ENCODE peak calls at places on chromosomes 13 and 19, in nine cellular contexts. Y, A, I, K, G, V, R, T and Q are unnamed samples.

GRCh38 chr19:49004964-49005614 is 11.4 kb downstream of the RUVBL2 start:
- DNase-seq in R (no peak), G (no peak), K (no peak), I (no peak), T (no peak), Y (no peak), A (no peak), V (no peak), Q (no peak)

GRCh38 chr19:53007200-53008054 is 6.3 kb upstream of the ERVV-1 start:
- DNase-seq in G (no peak), V (no peak), R (no peak), I (peak), T (no peak), Y (no peak), K (no peak), A (no peak), Q (peak)

GRCh38 chr13:48818495-48818961 is 157.2 kb upstream of the FNDC3A start:
- DNase-seq in G (no peak), A (no peak), I (no peak), R (peak), Y (no peak), T (no peak), K (peak), V (no peak), Q (no peak)

GRCh38 chr13:44884076-44884729 is 105.1 kb downstream of the NUFIP1 start:
- DNase-seq in A (no peak), I (no peak), R (no peak), Y (no peak), G (no peak), T (no peak), K (peak), V (no peak), Q (no peak)

GRCh38 chr19:29724741-29725140 is 9.7 kb upstream of the C19orf12 start:
- DNase-seq in K (no peak), G (no peak), T (no peak), Y (no peak), A (no peak), R (no peak), I (no peak), V (no peak), Q (no peak)

GRCh38 chr19:2476451-2477140 is 669 bp downstream of the GADD45B start:
- DNase-seq in G (peak), Y (peak), T (no peak), R (no peak), V (peak), K (peak), A (no peak), I (peak), Q (peak)

GRCh38 chr19:13978306-13978705 is 26.0 kb downstream of the DCAF15 start:
- DNase-seq in A (no peak), T (no peak), K (peak), G (peak), R (no peak), V (peak), I (no peak), Y (peak), Q (peak)

GRCh38 chr19:38743394-38744297 is 628 bp downstream of the CAPN12 start:
- DNase-seq in V (no peak), K (no peak), R (no peak), I (no peak), Y (no peak), A (no peak), G (no peak), T (peak), Q (peak)

GRCh38 chr19:3320354-3320670 is 46.1 kb upstream of the NFIC start:
- DNase-seq in G (no peak), A (no peak), T (no peak), Y (no peak), K (no peak), I (no peak), R (no peak), V (no peak), Q (no peak)

GRCh38 chr19:13748169-13748884 is 16.0 kb upstream of the MRI1 start:
- DNase-seq in T (no peak), A (no peak), G (no peak), I (no peak), V (no peak), R (peak), Y (no peak), K (peak), Q (no peak)

GRCh38 chr19:13881692-13882418 is 4.9 kb downstream of the NANOS3 start:
- DNase-seq in G (peak), A (no peak), V (no peak), T (no peak), R (no peak), K (no peak), I (peak), Y (no peak), Q (no peak)

GRCh38 chr19:20787766-20788165 is 11.7 kb downstream of the ZNF66 start:
- DNase-seq in T (no peak), R (no peak), K (no peak), Y (no peak), A (no peak), I (no peak), G (no peak), V (no peak), Q (no peak)

GRCh38 chr13:32125221-32125621 is 93.6 kb downstream of the FRY start:
- DNase-seq in I (no peak), R (no peak), V (no peak), G (no peak), K (no peak), Y (no peak), A (no peak), T (no peak), Q (no peak)

GRCh38 chr13:70088926-70089325 is 18.7 kb upstream of the ATXN8OS start:
- DNase-seq in G (no peak), K (no peak), V (no peak), A (no peak), I (no peak), T (no peak), Y (no peak), R (no peak), Q (no peak)

GRCh38 chr19:22422220-22422619 is at the start of gene ZNF98:
- DNase-seq in T (no peak), V (peak), G (no peak), Y (peak), R (no peak), I (no peak), K (no peak), A (no peak), Q (no peak)

GRCh38 chr13:80338781-80339577 is 1.9 kb downstream of the SPRY2 start:
- DNase-seq in Y (peak), K (peak), I (no peak), G (no peak), R (peak), V (peak), A (peak), T (no peak), Q (peak)

GRCh38 chr13:88592105-88592504 is 920.9 kb downstream of the SLITRK5 start:
- DNase-seq in G (no peak), R (no peak), V (no peak), Y (no peak), K (no peak), T (no peak), A (no peak), I (no peak), Q (no peak)

GRCh38 chr13:87089391-87089790 is 581.8 kb upstream of the SLITRK5 start:
- DNase-seq in V (no peak), R (no peak), K (peak), A (no peak), G (no peak), Y (no peak), T (no peak), I (no peak), Q (no peak)

GRCh38 chr13:43472344-43472743 is 314.4 kb downstream of the ENOX1 start:
- DNase-seq in Y (no peak), K (no peak), A (no peak), V (no peak), I (no peak), T (no peak), G (no peak), R (peak), Q (no peak)

GRCh38 chr13:21849323-21849722 is 178.4 kb downstream of the FGF9 start:
- DNase-seq in T (peak), Y (no peak), I (no peak), R (peak), G (no peak), K (no peak), A (peak), V (peak), Q (peak)

GRCh38 chr13:94646904-94647303 is 45.2 kb downstream of the GPR180 start:
- DNase-seq in Y (no peak), T (no peak), A (no peak), V (no peak), G (no peak), K (no peak), R (no peak), I (no peak), Q (no peak)

GRCh38 chr19:35725216-35725861 is 7.5 kb downstream of the KMT2B start:
- DNase-seq in V (no peak), R (no peak), G (no peak), A (no peak), K (no peak), Y (no peak), I (no peak), T (no peak), Q (no peak)

GRCh38 chr13:33379597-33379996 is 94.0 kb upstream of the STARD13 start:
- DNase-seq in G (no peak), I (no peak), Y (no peak), T (no peak), A (no peak), K (no peak), R (no peak), V (peak), Q (no peak)

GRCh38 chr19:49852631-49853126 is 1.7 kb downstream of the PTOV1 start:
- DNase-seq in K (no peak), Y (no peak), V (no peak), T (no peak), I (no peak), G (no peak), A (no peak), R (no peak), Q (no peak)

GRCh38 chr19:41327499-41328156 is 17.7 kb downstream of the CCDC97 start:
- DNase-seq in Y (peak), K (peak), R (no peak), A (peak), I (peak), V (peak), G (peak), T (no peak), Q (peak)

GRCh38 chr13:77305276-77305675 is 21.6 kb downstream of the MYCBP2 start:
- DNase-seq in Y (no peak), V (no peak), G (no peak), A (no peak), T (no peak), I (no peak), K (no peak), R (no peak), Q (no peak)

GRCh38 chr19:49210108-49210900 is 52.7 kb downstream of the TRPM4 start:
- DNase-seq in Y (no peak), K (peak), I (peak), A (peak), T (no peak), V (peak), R (no peak), G (peak), Q (peak)

GRCh38 chr19:2986951-2987491 is 9.7 kb downstream of the TLE6 start:
- DNase-seq in V (no peak), R (no peak), G (no peak), Y (no peak), I (no peak), T (no peak), K (no peak), A (no peak), Q (no peak)